ENCODE peak calls at places on chromosome 12, in eight cellular contexts. G is H9, Q is NCI-H1436, D is Peyer's patch, B is NCI-H2081, U is endothelial cell, H is LoVo, C is OCI-LY7. J is an unnamed sample.

GRCh38 chr12:22415342-22416309 is 81.1 kb upstream of the ST8SIA1 start:
- DNase-seq in G (no peak), Q (no peak), H (peak; percentile 88), U (no peak), B (no peak), D (no peak), C (no peak), J (no peak)

GRCh38 chr12:92502417-92503028 is 200.3 kb upstream of the PLEKHG7 start:
- DNase-seq in G (no peak), B (no peak), U (no peak), H (no peak), C (peak; percentile 69), D (peak; percentile 55), Q (no peak), J (no peak)

GRCh38 chr12:25241171-25242020 is 9.3 kb downstream of the KRAS start:
- DNase-seq in H (peak; percentile 54), B (peak; percentile 20), U (no peak), C (peak; percentile 66), G (no peak), D (no peak), Q (peak; percentile 26), J (peak; percentile 71)

GRCh38 chr12:19689801-19690472 is 250.6 kb downstream of the AEBP2 start:
- DNase-seq in B (peak; percentile 81), G (no peak), D (no peak), H (peak; percentile 62), Q (no peak), U (no peak), C (no peak), J (no peak)

GRCh38 chr12:115451785-115452736 is 768.1 kb upstream of the TBX3 start:
- DNase-seq in C (no peak), B (no peak), Q (peak; percentile 81), G (peak; percentile 77), H (peak; percentile 62), U (peak; percentile 42), D (no peak), J (peak; percentile 28)

GRCh38 chr12:62900686-62901272 is 34.2 kb downstream of the PPM1H start:
- DNase-seq in H (no peak), D (no peak), B (no peak), U (no peak), C (no peak), G (no peak), Q (no peak), J (no peak)

GRCh38 chr12:108375986-108376663 is 37.0 kb upstream of the CMKLR1 start:
- DNase-seq in G (no peak), C (no peak), U (no peak), Q (no peak), B (no peak), D (no peak), H (no peak), J (no peak)

GRCh38 chr12:115354007-115354452 is 670.1 kb upstream of the TBX3 start:
- DNase-seq in Q (no peak), C (no peak), D (no peak), H (peak; percentile 95), B (no peak), G (no peak), U (no peak), J (peak; percentile 96)

GRCh38 chr12:105561981-105562726 is 231.7 kb downstream of the C12orf75 start:
- DNase-seq in H (peak; percentile 90), U (no peak), D (no peak), C (no peak), B (peak; percentile 83), Q (peak; percentile 84), G (peak; percentile 68), J (peak; percentile 95)

GRCh38 chr12:13980548-13981295 is 680 bp downstream of the GRIN2B start:
- DNase-seq in C (no peak), Q (no peak), G (peak; percentile 53), U (peak; percentile 38), D (no peak), H (no peak), B (peak; percentile 5), J (peak; percentile 35)

GRCh38 chr12:88908345-88908744 is 328.1 kb upstream of the KITLG start:
- DNase-seq in G (no peak), H (no peak), D (no peak), C (no peak), U (no peak), B (no peak), Q (no peak), J (no peak)

GRCh38 chr12:29754235-29755189 is 29.2 kb downstream of the TMTC1 start:
- DNase-seq in H (no peak), G (no peak), U (no peak), Q (no peak), D (no peak), C (no peak), B (no peak), J (no peak)

GRCh38 chr12:89236748-89237428 is 115.4 kb downstream of the DUSP6 start:
- DNase-seq in H (peak; percentile 69), Q (no peak), C (no peak), D (no peak), G (no peak), B (no peak), U (no peak), J (no peak)

GRCh38 chr12:75058228-75058627 is 151.4 kb downstream of the KCNC2 start:
- DNase-seq in H (peak; percentile 15), C (no peak), Q (no peak), B (no peak), U (no peak), D (no peak), G (no peak), J (peak; percentile 21)

J was measured in ACHN.